ENCODE peak calls at places on chromosomes 7 and 10, in nine cellular contexts. M is AG08395; X is hypothalamus; E is GM20000; P is T-helper 1 cell; Y is foreskin keratinocyte; V is left kidney; Q is aorta; A is stimulated activated CD8-positive, alpha-beta memory T cell treated with anti-CD3 and anti-CD28 coated beads, Interleukin-2, amount 100 ng/mL, for 1 hour. G is an unnamed sample.

GRCh38 chr10:4250497-4250887 is 465.5 kb upstream of the KLF6 start:
- DNase-seq in Q (no peak), M (no peak), X (no peak), Y (no peak), E (no peak), A (no peak), V (no peak), P (no peak), G (no peak)

GRCh38 chr10:132804785-132805426 is 19.0 kb upstream of the NKX6-2 start:
- DNase-seq in Y (no peak), P (peak), E (no peak), Q (no peak), M (no peak), A (no peak), X (no peak), V (no peak), G (no peak)

GRCh38 chr10:95500649-95501048 is 60.5 kb downstream of the SORBS1 start:
- DNase-seq in P (no peak), X (no peak), M (no peak), Q (no peak), Y (no peak), A (no peak), E (no peak), V (no peak), G (no peak)

GRCh38 chr7:8154290-8154689 is 107.7 kb downstream of the ICA1 start:
- DNase-seq in Q (no peak), P (no peak), E (no peak), Y (no peak), V (peak), X (no peak), M (no peak), A (no peak), G (no peak)

GRCh38 chr7:153447021-153447420 is 605.2 kb upstream of the DPP6 start:
- DNase-seq in P (no peak), Y (no peak), X (no peak), V (peak), M (no peak), E (no peak), A (no peak), Q (no peak), G (no peak)

GRCh38 chr7:135620980-135621850 is 41.1 kb upstream of the STMP1 start:
- DNase-seq in A (no peak), M (peak), P (no peak), Y (peak), Q (no peak), E (peak), X (no peak), V (peak), G (peak)

GRCh38 chr7:24521917-24522583 is 51.2 kb upstream of the PALS2 start:
- DNase-seq in X (no peak), M (no peak), Q (no peak), V (no peak), A (no peak), Y (peak), E (no peak), P (no peak), G (no peak)

GRCh38 chr7:138982204-138982623 is 1.0 kb upstream of the KIAA1549 start:
- DNase-seq in X (no peak), M (no peak), V (no peak), Q (no peak), P (no peak), E (no peak), Y (no peak), A (no peak), G (no peak)

GRCh38 chr7:82091126-82091682 is 321.4 kb upstream of the HGF start:
- DNase-seq in P (no peak), V (peak), E (no peak), A (no peak), Q (no peak), X (no peak), M (no peak), Y (no peak), G (no peak)

GRCh38 chr7:3168370-3168769 is 124.7 kb upstream of the CARD11 start:
- DNase-seq in P (no peak), A (no peak), Q (no peak), M (no peak), E (no peak), Y (no peak), V (no peak), X (no peak), G (no peak)

GRCh38 chr7:43834463-43835251 is 34.7 kb downstream of the MRPS24 start:
- DNase-seq in E (peak), Y (peak), A (no peak), X (no peak), M (no peak), Q (no peak), V (peak), P (no peak), G (peak)

GRCh38 chr10:124451227-124451807 is 1.5 kb upstream of the NKX1-2 start:
- DNase-seq in E (no peak), Q (no peak), M (no peak), X (no peak), A (no peak), V (no peak), P (no peak), Y (no peak), G (no peak)

GRCh38 chr10:31359979-31360378 is 41.0 kb downstream of the ZEB1 start:
- DNase-seq in V (no peak), X (no peak), P (no peak), M (no peak), A (no peak), Q (no peak), E (no peak), Y (no peak), G (no peak)

GRCh38 chr10:18104223-18104872 is 35.9 kb upstream of the CACNB2 start:
- DNase-seq in Y (peak), E (peak), Q (peak), M (peak), P (no peak), A (peak), X (no peak), V (peak), G (peak)

GRCh38 chr7:17680026-17680425 is 260.3 kb downstream of the SNX13 start:
- DNase-seq in Q (peak), E (no peak), V (no peak), M (peak), X (no peak), P (no peak), Y (peak), A (no peak), G (no peak)

GRCh38 chr10:70695241-70696030 is 23.1 kb downstream of the ADAMTS14 start:
- DNase-seq in Y (no peak), Q (no peak), M (peak), E (no peak), X (no peak), P (no peak), V (no peak), A (no peak), G (no peak)

GRCh38 chr7:155738652-155739537 is 73.4 kb downstream of the SHH start:
- DNase-seq in V (peak), Y (peak), M (peak), Q (peak), E (peak), A (peak), P (peak), X (peak), G (peak)

GRCh38 chr10:106086391-106086790 is 1078.1 kb downstream of the SORCS1 start:
- DNase-seq in V (no peak), X (no peak), M (no peak), Q (no peak), E (no peak), A (no peak), P (no peak), Y (no peak), G (no peak)

GRCh38 chr10:13865758-13866491 is 279.2 kb downstream of the PRPF18 start:
- DNase-seq in V (no peak), M (peak), A (no peak), E (no peak), Q (no peak), P (no peak), Y (peak), X (no peak), G (no peak)

GRCh38 chr7:30430777-30431176 is 47.8 kb downstream of the NOD1 start:
- DNase-seq in X (no peak), M (no peak), P (no peak), Y (no peak), E (no peak), A (no peak), Q (no peak), V (no peak), G (no peak)

GRCh38 chr10:8365935-8366911 is 311.7 kb downstream of the GATA3 start:
- DNase-seq in V (no peak), A (peak), P (peak), X (no peak), Q (no peak), E (peak), M (no peak), Y (peak), G (no peak)

GRCh38 chr10:95308389-95309302 is 17.8 kb upstream of the PDLIM1 start:
- DNase-seq in Y (peak), Q (peak), M (peak), X (no peak), A (no peak), E (no peak), P (no peak), V (no peak), G (no peak)

GRCh38 chr7:40057292-40057691 is 77.1 kb downstream of the MPLKIP start:
- DNase-seq in A (no peak), P (no peak), X (no peak), Y (peak), E (no peak), M (peak), V (no peak), Q (no peak), G (no peak)

GRCh38 chr10:121999301-121999700 is 10.3 kb downstream of the TACC2 start:
- DNase-seq in A (no peak), E (no peak), X (no peak), P (no peak), M (peak), Q (no peak), V (no peak), Y (no peak), G (no peak)

GRCh38 chr10:63520463-63521388 is 475 bp upstream of the REEP3 start:
- DNase-seq in A (peak), X (peak), V (peak), E (peak), P (peak), Y (peak), Q (peak), M (peak), G (peak)

GRCh38 chr7:146670532-146670931 is 553.9 kb downstream of the CNTNAP2 start:
- DNase-seq in X (no peak), A (no peak), Y (no peak), P (no peak), M (no peak), Q (no peak), E (no peak), V (no peak), G (no peak)

GRCh38 chr10:130994845-130995244 is 316.7 kb downstream of the TCERG1L start:
- DNase-seq in E (no peak), P (no peak), M (no peak), Q (no peak), V (no peak), A (no peak), X (no peak), Y (peak), G (no peak)

GRCh38 chr7:7090460-7090859 is 91.9 kb upstream of the C1GALT1 start:
- DNase-seq in Y (peak), M (no peak), P (no peak), X (no peak), A (no peak), Q (no peak), E (no peak), V (no peak), G (no peak)

GRCh38 chr10:115092555-115093285 is 445 bp upstream of the ATRNL1 start:
- DNase-seq in A (no peak), M (no peak), Y (peak), V (peak), P (no peak), X (no peak), E (peak), Q (peak), G (peak)

GRCh38 chr7:46478046-46478445 is 557.0 kb upstream of the IGFBP3 start:
- DNase-seq in E (no peak), M (peak), Y (no peak), Q (no peak), V (no peak), A (no peak), P (no peak), X (no peak), G (no peak)

GRCh38 chr7:130908345-130909160 is 174.5 kb upstream of the KLF14 start:
- DNase-seq in A (no peak), E (no peak), X (no peak), V (no peak), P (no peak), Q (no peak), Y (peak), M (no peak), G (no peak)

GRCh38 chr10:35219906-35220890 is 93.6 kb downstream of the CREM start:
- DNase-seq in E (no peak), P (no peak), Y (no peak), M (no peak), V (no peak), X (no peak), Q (no peak), A (no peak), G (no peak)

GRCh38 chr7:135599471-135599870 is 41.8 kb downstream of the NUP205 start:
- DNase-seq in M (no peak), A (no peak), V (no peak), Y (no peak), E (no peak), P (no peak), X (no peak), Q (no peak), G (no peak)